ENCODE peak calls at places on chromosomes 4 and X, in four cellular contexts. N, E, S and J are unnamed samples.

GRCh38 chrX:68196939-68197791 is 236.1 kb downstream of the OPHN1 start:
- DNase-seq in E (peak; percentile 35), N (peak; percentile 35), S (peak; percentile 83), J (peak; percentile 45)

GRCh38 chrX:70960728-70961127 is 29.8 kb upstream of the SLC7A3 start:
- DNase-seq in N (no peak), E (no peak), S (peak; percentile 19), J (no peak)

GRCh38 chr4:139278956-139279722 is 886 bp downstream of the MGARP start:
- DNase-seq in E (no peak), S (no peak), N (no peak), J (no peak)

GRCh38 chr4:113447695-113448265 is 313.8 kb downstream of the CAMK2D start:
- DNase-seq in N (no peak), S (no peak), E (peak; percentile 35), J (no peak)

GRCh38 chr4:64824591-64824990 is 415.3 kb upstream of the TECRL start:
- DNase-seq in E (no peak), N (no peak), S (no peak), J (no peak)

GRCh38 chr4:113468165-113469022 is 293.1 kb downstream of the CAMK2D start:
- DNase-seq in E (peak; percentile 46), N (peak; percentile 82), S (peak; percentile 93), J (no peak)

GRCh38 chr4:6225469-6225868 is 25.1 kb upstream of the JAKMIP1 start:
- DNase-seq in S (peak; percentile 28), N (no peak), E (peak; percentile 50), J (no peak)

GRCh38 chr4:87949961-87950360 is 25.6 kb upstream of the SPP1 start:
- DNase-seq in E (no peak), N (no peak), S (peak; percentile 18), J (no peak)

GRCh38 chrX:21944136-21944615 is 3.7 kb downstream of the SMS start:
- DNase-seq in E (no peak), S (no peak), N (no peak), J (no peak)

GRCh38 chrX:17597836-17598434 is 139.4 kb upstream of the SCML1 start:
- DNase-seq in E (peak; percentile 86), N (peak; percentile 77), S (no peak), J (no peak)

GRCh38 chr4:86961605-86962295 is 26.9 kb downstream of the AFF1 start:
- DNase-seq in E (no peak), N (no peak), S (no peak), J (peak; percentile 68)

GRCh38 chr4:76253511-76253910 is 2.0 kb downstream of the FAM47E start:
- DNase-seq in S (no peak), E (no peak), N (no peak), J (no peak)

GRCh38 chr4:169342906-169343560 is 72.3 kb upstream of the SH3RF1 start:
- DNase-seq in N (no peak), E (no peak), S (peak; percentile 45), J (no peak)

GRCh38 chrX:3428762-3429161 is 82.3 kb upstream of the MXRA5 start:
- DNase-seq in S (no peak), N (no peak), E (no peak), J (no peak)

GRCh38 chrX:96715412-96715940 is 30.8 kb downstream of the DIAPH2 start:
- DNase-seq in E (no peak), S (peak; percentile 78), N (no peak), J (no peak)

GRCh38 chr4:120815361-120815760 is 107.2 kb downstream of the PRDM5 start:
- DNase-seq in N (no peak), E (no peak), S (no peak), J (no peak)

GRCh38 chrX:25648790-25649189 is 489.4 kb upstream of the MAGEB18 start:
- DNase-seq in S (no peak), N (no peak), E (no peak), J (no peak)

GRCh38 chrX:155215443-155216178 is 649 bp upstream of the VBP1 start:
- DNase-seq in E (no peak), N (no peak), S (no peak), J (no peak)

GRCh38 chr4:22986262-22986661 is 293.5 kb downstream of the GBA3 start:
- DNase-seq in S (peak; percentile 41), N (no peak), E (no peak), J (no peak)

GRCh38 chr4:96342790-96343455 is 503.0 kb downstream of the PDHA2 start:
- DNase-seq in S (no peak), N (no peak), E (no peak), J (no peak)

GRCh38 chr4:125387770-125388169 is 73.0 kb downstream of the FAT4 start:
- DNase-seq in N (no peak), E (no peak), S (no peak), J (no peak)
- H3K27ac ChIP-seq in N (peak overlapping the region; percentile 44), E (no peak overlapping the region), S (no peak overlapping the region), J (no peak overlapping the region)

DNA sequence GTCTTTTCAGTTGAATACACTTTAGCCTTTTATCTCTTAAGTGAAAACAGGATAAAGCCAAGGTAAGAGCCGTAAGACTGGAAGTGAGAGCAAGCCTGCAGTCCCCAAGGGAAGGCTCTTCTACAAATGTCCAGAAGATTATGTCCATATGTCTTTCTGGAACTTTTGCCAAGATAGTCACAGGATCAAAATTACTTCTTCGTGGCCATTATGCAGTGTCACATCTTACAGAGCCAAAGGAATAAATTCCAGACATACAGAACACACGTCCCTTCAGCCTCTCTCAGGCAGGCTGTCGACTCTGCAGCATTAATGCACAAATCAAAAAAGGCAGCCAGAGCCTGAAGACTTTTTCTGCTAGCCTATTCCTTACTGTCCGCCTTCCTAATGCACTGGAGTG is 10.9 kb upstream of the GATB start:
- DNase-seq in S (no peak), N (no peak), E (no peak), J (no peak)
- H3K4me3 ChIP-seq in S (no peak overlapping the region), N (no peak overlapping the region), E (no peak overlapping the region), J (no peak overlapping the region)

GRCh38 chr4:144809056-144809640 is 163.2 kb downstream of the HHIP start:
- DNase-seq in S (no peak), N (no peak), E (no peak), J (no peak)
- H3K27ac ChIP-seq in S (no peak overlapping the region), N (no peak overlapping the region), E (no peak overlapping the region), J (no peak overlapping the region)

GRCh38 chr4:41359836-41360213 is 103.1 kb downstream of the UCHL1 start:
- DNase-seq in E (no peak), S (no peak), N (no peak), J (no peak)

GRCh38 chr4:41360911-41361830 is 104.4 kb downstream of the UCHL1 start:
- DNase-seq in N (no peak), S (peak; percentile 46), E (peak; percentile 32), J (peak; percentile 58)

GRCh38 chr4:41359069-41359769 is 102.5 kb downstream of the UCHL1 start:
- DNase-seq in S (no peak), E (no peak), N (no peak), J (peak; percentile 35)

GRCh38 chr4:41360214-41360910 is 103.6 kb downstream of the UCHL1 start:
- DNase-seq in S (peak; percentile 67), E (peak; percentile 45), N (no peak), J (peak; percentile 87)

GRCh38 chr4:41358626-41359025 is 101.9 kb downstream of the UCHL1 start:
- DNase-seq in N (no peak), S (no peak), E (no peak), J (no peak)
- H3K4me3 ChIP-seq in N (no peak overlapping the region), S (no peak overlapping the region), E (no peak overlapping the region), J (no peak overlapping the region)

DNA sequence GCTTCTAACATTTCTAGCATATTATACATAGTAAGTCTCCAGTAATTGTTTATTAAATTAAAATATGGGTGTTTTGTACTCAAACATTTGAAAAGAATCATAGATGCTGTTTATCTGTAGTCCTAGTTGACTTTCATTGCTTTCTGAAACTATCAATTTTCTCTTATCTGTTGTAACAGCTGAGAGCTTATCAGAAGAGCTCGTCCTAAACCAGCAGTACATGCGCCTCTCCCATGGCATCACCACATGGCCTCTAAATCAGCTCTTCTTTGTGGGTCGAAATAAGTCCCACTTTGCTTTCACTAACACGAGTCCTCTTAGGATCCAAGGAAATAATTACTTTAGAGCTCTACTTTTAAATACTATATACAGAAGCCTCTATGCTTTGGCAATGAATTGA is 55.1 kb downstream of the PPP3CA start:
- DNase-seq in S (no peak), E (peak; percentile 73), N (no peak), J (no peak)
- H3K27ac ChIP-seq in S (no peak overlapping the region), E (no peak overlapping the region), N (no peak overlapping the region), J (no peak overlapping the region)

DNA sequence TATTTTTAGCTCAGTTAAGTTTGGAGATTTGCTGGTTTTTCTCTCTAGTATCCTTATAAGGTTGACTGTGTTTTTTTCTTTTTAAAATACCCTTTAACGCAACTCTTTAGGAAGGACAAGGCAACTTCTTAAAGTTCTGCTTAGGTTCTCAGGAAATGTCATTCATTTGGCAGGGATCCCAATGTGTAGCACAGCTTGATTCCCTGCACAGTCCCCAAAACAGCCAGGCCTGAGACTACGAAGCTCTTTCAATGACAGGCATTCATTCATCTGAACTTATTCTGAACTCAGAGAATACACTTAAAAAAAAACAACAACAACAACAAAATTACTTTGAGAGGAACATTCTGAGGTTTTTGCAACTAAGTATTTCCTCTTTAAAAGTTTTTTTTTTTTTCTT is 1765.8 kb downstream of the PCDH7 start:
- DNase-seq in N (no peak), S (no peak), E (no peak), J (no peak)
- H3K4me3 ChIP-seq in N (no peak overlapping the region), S (no peak overlapping the region), E (no peak overlapping the region), J (no peak overlapping the region)

GRCh38 chr4:156969136-156969535 is 2.5 kb downstream of the PDGFC start:
- DNase-seq in N (no peak), S (no peak), E (no peak), J (no peak)
- H3K27ac ChIP-seq in N (peak overlapping the region; percentile 12), S (no peak overlapping the region), E (no peak overlapping the region), J (no peak overlapping the region)

DNA sequence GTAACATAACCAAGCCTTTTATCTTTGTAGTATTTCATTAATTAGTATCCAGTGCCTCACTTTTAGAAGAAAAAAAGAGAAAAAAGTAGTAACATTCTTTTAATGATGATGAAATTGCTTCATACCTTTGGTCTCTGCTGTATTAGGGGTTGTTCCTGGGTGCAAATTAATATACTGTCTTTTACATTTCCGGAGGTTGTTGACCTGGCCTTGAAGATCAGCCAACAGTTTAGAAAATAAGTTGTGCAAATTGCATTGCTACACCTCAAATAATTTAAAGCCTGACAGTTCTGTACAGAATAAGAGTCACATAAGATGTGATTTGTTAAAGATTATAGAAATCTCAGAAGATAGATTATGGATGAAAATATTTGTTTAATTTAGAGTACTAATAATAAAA is 3.8 kb downstream of the NFKB1 start:
- DNase-seq in N (no peak), E (no peak), S (no peak), J (no peak)
- H3K4me3 ChIP-seq in N (no peak overlapping the region), E (no peak overlapping the region), S (peak overlapping the region; percentile 97), J (no peak overlapping the region)

GRCh38 chr4:100391913-100392312 is 125.9 kb downstream of the EMCN start:
- DNase-seq in E (no peak), N (no peak), S (peak; percentile 61), J (no peak)
- H3K27ac ChIP-seq in E (no peak overlapping the region), N (no peak overlapping the region), S (peak overlapping the region; percentile 16), J (no peak overlapping the region)